ENCODE peak calls at places on chromosomes 3 and 15, in nine cellular contexts. W is IMR-90; C is HepG2; Y is left ventricle myocardium inferior; X is neural progenitor cell; E is naive thymus-derived CD4-positive, alpha-beta T cell; H is Peyer's patch; N is endodermal cell; V is fibroblast of lung. D is an unnamed sample. For H3K4me1, the result is how much of the 10 kb centered on the place peaks cover.

GRCh38 chr3:197399486-197399885 is 101.1 kb upstream of the DLG1 start:
- DNase-seq in W (no peak), C (no peak), Y (no peak), X (no peak), E (no peak), H (no peak), N (no peak), V (no peak), D (no peak)

GRCh38 chr15:72342385-72342784 is 22.4 kb upstream of the CELF6 start:
- DNase-seq in W (peak), C (peak), Y (no peak), X (peak), E (peak), H (peak), N (peak), V (peak), D (peak)

GRCh38 chr3:46666471-46666845 is 27.0 kb downstream of the ALS2CL start:
- DNase-seq in W (no peak), C (no peak), Y (peak), X (no peak), E (no peak), H (peak), N (peak), V (no peak), D (no peak)

GRCh38 chr3:50525987-50526386 is 22.6 kb upstream of the CACNA2D2 start:
- DNase-seq in W (peak), C (peak), Y (peak), X (peak), E (no peak), H (no peak), N (peak), V (peak), D (peak)

GRCh38 chr15:35690698-35691116 is 144.7 kb upstream of the DPH6 start:
- DNase-seq in W (peak), C (no peak), Y (no peak), X (no peak), E (no peak), H (no peak), N (no peak), V (peak), D (no peak)

GRCh38 chr3:58340594-58341244 is 8.0 kb downstream of the PXK start:
- DNase-seq in W (no peak), C (no peak), Y (no peak), X (no peak), E (no peak), H (no peak), N (no peak), V (no peak), D (no peak)

GRCh38 chr15:29032776-29033175 is 147.0 kb downstream of the APBA2 start:
- DNase-seq in W (no peak), C (no peak), Y (no peak), X (no peak), E (no peak), H (no peak), N (no peak), V (no peak), D (no peak)

GRCh38 chr15:61404567-61404966 is 175.5 kb upstream of the RORA start:
- DNase-seq in W (no peak), C (no peak), Y (no peak), X (no peak), E (no peak), H (no peak), N (no peak), V (no peak), D (no peak)

GRCh38 chr3:69747511-69748248 is 8.4 kb downstream of the MITF start:
- DNase-seq in W (peak), C (no peak), Y (no peak), X (no peak), E (no peak), H (no peak), N (no peak), V (peak), D (no peak)

GRCh38 chr3:122392868-122393844 is 9.2 kb downstream of the FAM162A start:
- DNase-seq in W (peak), C (peak), Y (no peak), X (peak), E (peak), H (no peak), N (no peak), V (peak), D (peak)

GRCh38 chr3:62051506-62051905 is 321.8 kb downstream of the FEZF2 start:
- DNase-seq in W (peak), C (peak), Y (no peak), X (peak), E (no peak), H (peak), N (peak), V (peak), D (no peak)

GRCh38 chr3:13347390-13347966 is 72.6 kb downstream of the NUP210 start:
- DNase-seq in W (peak), C (no peak), Y (no peak), X (peak), E (no peak), H (no peak), N (peak), V (peak), D (no peak)

GRCh38 chr3:33047842-33048834 is 48.8 kb downstream of the GLB1 start:
- DNase-seq in W (no peak), C (no peak), Y (no peak), X (no peak), E (peak), H (peak), N (no peak), V (no peak), D (peak)

GRCh38 chr15:82046668-82047492 is 1.1 kb upstream of the MEX3B start:
- DNase-seq in W (peak), C (peak), Y (peak), X (peak), E (peak), H (peak), N (peak), V (peak), D (peak)

GRCh38 chr15:82045892-82046667 is at the start of gene MEX3B:
- DNase-seq in W (peak), C (peak), Y (peak), X (peak), E (peak), H (peak), N (peak), V (peak), D (peak)

GRCh38 chr15:82048809-82049208 is 3.0 kb upstream of the MEX3B start:
- DNase-seq in W (no peak), C (no peak), Y (no peak), X (no peak), E (no peak), H (no peak), N (no peak), V (no peak), D (no peak)

GRCh38 chr15:82045179-82045891 is 483 bp downstream of the MEX3B start:
- DNase-seq in W (peak), C (no peak), Y (peak), X (peak), E (peak), H (peak), N (peak), V (peak), D (peak)

GRCh38 chr15:82047493-82048446 is 2.0 kb upstream of the MEX3B start:
- DNase-seq in W (peak), C (no peak), Y (no peak), X (peak), E (no peak), H (no peak), N (no peak), V (peak), D (peak)
- H3K27ac ChIP-seq in W (peak), C (no peak), Y (peak), X (no peak), E (no peak), H (peak), N (peak), V (no peak), D (no peak)

DNA sequence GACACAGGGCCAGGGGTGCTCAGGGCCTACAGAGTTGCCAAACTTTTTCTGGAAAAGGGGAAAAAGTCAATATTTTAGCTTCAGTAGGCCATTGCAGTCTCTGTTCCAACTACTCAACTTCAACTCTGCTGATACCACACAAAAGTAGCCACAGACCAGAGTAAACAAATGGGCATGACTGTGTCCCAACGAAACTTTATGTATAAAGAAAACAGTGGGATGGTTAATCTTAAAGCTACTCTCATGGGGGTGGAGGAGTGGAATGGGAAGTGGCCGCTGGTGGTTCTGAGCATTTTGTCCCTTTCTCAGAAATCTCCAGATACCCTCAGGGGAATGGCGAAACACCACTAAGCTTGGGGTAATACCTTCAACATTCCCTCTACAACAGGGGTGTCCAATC is 69.9 kb downstream of the OSBPL10 start:
- DNase-seq in W (no peak), C (no peak), Y (no peak), X (no peak), E (no peak), H (no peak), N (no peak), V (no peak), D (no peak)
- H3K4me1 ChIP-seq in W (under half), C (under half), Y (under half), X (under half), E (under half), H (under half), N (under half), V (under half), D (under half)

DNA sequence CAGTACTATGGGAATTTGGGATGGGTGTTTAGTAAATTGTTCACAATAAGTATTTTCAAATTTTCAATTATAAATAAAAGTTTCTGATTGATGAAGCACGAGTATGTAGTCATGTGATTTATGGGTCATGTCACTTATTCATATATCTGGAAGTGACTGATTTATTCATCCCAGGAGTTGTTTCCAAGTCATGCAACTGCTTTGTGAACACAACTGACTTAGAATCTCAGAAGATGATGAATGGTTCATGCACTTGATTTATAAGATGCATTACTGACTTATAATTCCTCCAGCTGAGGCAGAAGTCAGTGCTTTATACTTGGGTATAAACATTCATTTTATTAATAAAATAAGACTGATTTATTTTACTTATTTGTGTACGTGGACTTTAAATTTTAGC is 137.8 kb upstream of the CBLB start:
- DNase-seq in W (no peak), C (no peak), Y (no peak), X (no peak), E (no peak), H (no peak), N (no peak), V (no peak), D (no peak)
- H3K27ac ChIP-seq in W (no peak), C (no peak), Y (no peak), X (no peak), E (no peak), H (no peak), N (no peak), V (peak), D (no peak)

GRCh38 chr3:177443469-177443868 is 246.2 kb upstream of the TBL1XR1 start:
- DNase-seq in W (peak), C (peak), Y (no peak), X (no peak), E (no peak), H (no peak), N (no peak), V (peak), D (no peak)
- H3K4me1 ChIP-seq in W (under half), C (under half), Y (under half), X (under half), E (under half), H (half or more), N (under half), V (under half), D (under half)

GRCh38 chr15:50058231-50058630 is 60.8 kb downstream of the ATP8B4 start:
- DNase-seq in W (peak), C (no peak), Y (no peak), X (no peak), E (no peak), H (no peak), N (no peak), V (peak), D (no peak)
- H3K27ac ChIP-seq in W (peak), C (no peak), Y (peak), X (no peak), E (no peak), H (peak), N (no peak), V (no peak), D (no peak)

GRCh38 chr3:127787071-127787490 is 35.2 kb downstream of the MGLL start:
- DNase-seq in W (no peak), C (no peak), Y (peak), X (no peak), E (no peak), H (peak), N (no peak), V (no peak), D (no peak)

GRCh38 chr3:127787966-127788365 is 34.3 kb downstream of the MGLL start:
- DNase-seq in W (no peak), C (no peak), Y (no peak), X (no peak), E (no peak), H (peak), N (no peak), V (no peak), D (no peak)

GRCh38 chr3:127786358-127787070 is 35.8 kb downstream of the MGLL start:
- DNase-seq in W (peak), C (no peak), Y (peak), X (peak), E (no peak), H (peak), N (no peak), V (peak), D (no peak)

GRCh38 chr3:127788436-127788835 is 33.9 kb downstream of the MGLL start:
- DNase-seq in W (no peak), C (no peak), Y (no peak), X (no peak), E (no peak), H (peak), N (no peak), V (no peak), D (no peak)

GRCh38 chr3:127787556-127787955 is 34.8 kb downstream of the MGLL start:
- DNase-seq in W (no peak), C (no peak), Y (no peak), X (no peak), E (no peak), H (peak), N (no peak), V (no peak), D (no peak)
- H3K4me1 ChIP-seq in W (under half), C (under half), Y (half or more), X (under half), E (under half), H (half or more), N (under half), V (half or more), D (under half)

GRCh38 chr15:22838292-22839042 is at the start of gene NIPA2:
- DNase-seq in W (peak), C (peak), Y (peak), X (peak), E (peak), H (peak), N (peak), V (peak), D (peak)
- H3K27ac ChIP-seq in W (peak), C (peak), Y (peak), X (peak), E (peak), H (peak), N (peak), V (peak), D (peak)

GRCh38 chr3:100264242-100264641 is 3.5 kb downstream of the TBC1D23 start:
- DNase-seq in W (peak), C (no peak), Y (no peak), X (no peak), E (no peak), H (no peak), N (no peak), V (no peak), D (no peak)

GRCh38 chr3:100268156-100268555 is 7.4 kb downstream of the TBC1D23 start:
- DNase-seq in W (peak), C (no peak), Y (no peak), X (no peak), E (no peak), H (no peak), N (no peak), V (peak), D (no peak)

GRCh38 chr3:100263583-100263982 is 2.8 kb downstream of the TBC1D23 start:
- DNase-seq in W (no peak), C (no peak), Y (no peak), X (no peak), E (no peak), H (no peak), N (no peak), V (no peak), D (no peak)

GRCh38 chr3:100266531-100266930 is 5.7 kb downstream of the TBC1D23 start:
- DNase-seq in W (no peak), C (no peak), Y (no peak), X (no peak), E (no peak), H (no peak), N (no peak), V (no peak), D (no peak)

GRCh38 chr3:100265016-100265415 is 4.2 kb downstream of the TBC1D23 start:
- DNase-seq in W (no peak), C (no peak), Y (no peak), X (no peak), E (no peak), H (no peak), N (no peak), V (no peak), D (no peak)
- H3K4me1 ChIP-seq in W (under half), C (under half), Y (half or more), X (under half), E (under half), H (under half), N (under half), V (under half), D (under half)

GRCh38 chr3:18424862-18425640 is at the start of gene SATB1:
- DNase-seq in W (peak), C (no peak), Y (peak), X (peak), E (peak), H (peak), N (peak), V (peak), D (peak)

GRCh38 chr3:18425641-18426403 is 683 bp upstream of the SATB1 start:
- DNase-seq in W (no peak), C (no peak), Y (peak), X (peak), E (peak), H (peak), N (no peak), V (no peak), D (peak)

GRCh38 chr3:18422972-18423371 is 2.2 kb downstream of the SATB1 start:
- DNase-seq in W (no peak), C (no peak), Y (no peak), X (peak), E (no peak), H (no peak), N (no peak), V (peak), D (no peak)

GRCh38 chr3:18423401-18424212 is 1.5 kb downstream of the SATB1 start:
- DNase-seq in W (peak), C (no peak), Y (peak), X (peak), E (peak), H (peak), N (peak), V (peak), D (peak)

DNA sequence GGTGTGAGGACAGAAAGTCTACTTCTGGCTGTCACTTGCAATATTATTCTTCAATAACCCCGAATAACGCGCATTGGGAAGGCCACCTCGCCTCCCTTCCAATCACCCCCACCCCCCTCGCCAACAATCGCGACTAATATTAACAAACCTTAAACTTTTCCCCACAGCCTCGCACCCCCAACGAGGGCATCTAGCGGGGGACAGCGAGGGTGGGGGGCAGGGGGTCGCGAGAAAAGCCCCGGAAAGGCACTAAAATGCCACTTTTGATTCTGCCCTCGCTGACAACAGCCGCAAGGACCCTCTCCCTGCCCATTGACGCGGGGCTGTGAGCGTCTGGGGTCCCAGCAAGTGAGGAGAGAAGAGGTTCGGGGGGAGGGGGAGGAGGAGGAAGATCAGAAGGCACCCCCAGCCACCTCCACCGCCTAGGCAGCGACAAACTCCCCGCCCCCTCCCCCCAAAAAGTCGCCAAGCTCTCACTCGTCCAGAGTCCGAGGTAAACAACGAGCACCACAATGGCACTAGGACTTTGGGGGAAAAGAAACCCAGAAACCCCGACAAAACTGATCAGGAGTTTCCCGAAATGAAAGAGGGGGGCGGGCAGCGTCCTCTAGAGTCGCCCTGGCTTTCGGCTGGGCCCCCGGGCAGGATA is 802 bp downstream of the SATB1 start:
- DNase-seq in W (no peak), C (no peak), Y (peak), X (peak), E (no peak), H (no peak), N (no peak), V (no peak), D (no peak)
- H3K27ac ChIP-seq in W (peak), C (no peak), Y (peak), X (no peak), E (peak), H (peak), N (peak), V (peak), D (peak)